ENCODE peak calls at places on chromosomes 2 and 18, in four cellular contexts. One of them, this sample, is unnamed.

GRCh38 chr2:10720983-10721343 is 467 bp upstream of the ATP6V1C2 start:
- DNase-seq in CD4-positive, alpha-beta T cell: no peak
- DNase-seq in neuronal stem cell: no peak
- DNase-seq in KG1: no peak
- DNase-seq in this sample: no peak

GRCh38 chr2:124704056-124704644 is 679.1 kb downstream of the CNTNAP5 start:
- DNase-seq in KG1: no peak
- DNase-seq in CD4-positive, alpha-beta T cell: no peak
- DNase-seq in neuronal stem cell: no peak
- DNase-seq in this sample: no peak

GRCh38 chr18:9380571-9381390 is 46.2 kb downstream of the TWSG1 start:
- DNase-seq in CD4-positive, alpha-beta T cell: no peak
- DNase-seq in KG1: no peak
- DNase-seq in neuronal stem cell: no peak
- DNase-seq in this sample: no peak

GRCh38 chr2:199485732-199486335 is 28.1 kb upstream of the SATB2 start:
- DNase-seq in neuronal stem cell: peak; percentile 47
- DNase-seq in KG1: no peak
- DNase-seq in CD4-positive, alpha-beta T cell: no peak
- DNase-seq in this sample: peak; percentile 63

GRCh38 chr2:191711621-191712020 is 33.7 kb downstream of the NABP1 start:
- DNase-seq in neuronal stem cell: no peak
- DNase-seq in KG1: no peak
- DNase-seq in CD4-positive, alpha-beta T cell: no peak
- DNase-seq in this sample: no peak

GRCh38 chr2:48600204-48600813 is 17.3 kb upstream of the GTF2A1L start:
- DNase-seq in CD4-positive, alpha-beta T cell: no peak
- DNase-seq in neuronal stem cell: peak; percentile 35
- DNase-seq in KG1: peak; percentile 16
- DNase-seq in this sample: peak; percentile 49

GRCh38 chr2:239750045-239750835 is 274.9 kb downstream of the NDUFA10 start:
- DNase-seq in KG1: no peak
- DNase-seq in CD4-positive, alpha-beta T cell: no peak
- DNase-seq in neuronal stem cell: no peak
- DNase-seq in this sample: no peak

GRCh38 chr2:187233811-187234210 is 214.2 kb downstream of the CALCRL start:
- DNase-seq in neuronal stem cell: no peak
- DNase-seq in KG1: no peak
- DNase-seq in CD4-positive, alpha-beta T cell: no peak
- DNase-seq in this sample: peak; percentile 9

GRCh38 chr2:138486347-138487198 is 15.0 kb upstream of the SPOPL start:
- DNase-seq in neuronal stem cell: no peak
- DNase-seq in KG1: no peak
- DNase-seq in CD4-positive, alpha-beta T cell: no peak
- DNase-seq in this sample: no peak

GRCh38 chr18:27656905-27657304 is 471.8 kb upstream of the CHST9 start:
- DNase-seq in neuronal stem cell: no peak
- DNase-seq in CD4-positive, alpha-beta T cell: no peak
- DNase-seq in KG1: no peak
- DNase-seq in this sample: no peak

GRCh38 chr18:64333584-64333983 is 184.7 kb upstream of the LINC00305 start:
- DNase-seq in neuronal stem cell: no peak
- DNase-seq in KG1: no peak
- DNase-seq in CD4-positive, alpha-beta T cell: no peak
- DNase-seq in this sample: no peak

GRCh38 chr18:47882641-47883040 is 47.8 kb downstream of the SMAD2 start:
- DNase-seq in KG1: no peak
- DNase-seq in CD4-positive, alpha-beta T cell: no peak
- DNase-seq in neuronal stem cell: no peak
- DNase-seq in this sample: peak; percentile 51

GRCh38 chr2:27855476-27855875 is 34.7 kb downstream of the RBKS start:
- DNase-seq in CD4-positive, alpha-beta T cell: no peak
- DNase-seq in neuronal stem cell: no peak
- DNase-seq in KG1: no peak
- DNase-seq in this sample: peak; percentile 70

GRCh38 chr2:232238108-232238507 is 140.4 kb upstream of the ALPP start:
- DNase-seq in CD4-positive, alpha-beta T cell: no peak
- DNase-seq in KG1: no peak
- DNase-seq in neuronal stem cell: no peak
- DNase-seq in this sample: no peak

GRCh38 chr18:11040823-11041712 is 108.3 kb downstream of the PIEZO2 start:
- DNase-seq in neuronal stem cell: peak; percentile 54
- DNase-seq in CD4-positive, alpha-beta T cell: no peak
- DNase-seq in KG1: peak; percentile 23
- DNase-seq in this sample: peak; percentile 64

GRCh38 chr2:240864475-240864874 is 4.1 kb upstream of the AGXT start:
- DNase-seq in KG1: no peak
- DNase-seq in CD4-positive, alpha-beta T cell: no peak
- DNase-seq in neuronal stem cell: no peak
- DNase-seq in this sample: no peak

GRCh38 chr2:156083707-156084494 is 248.6 kb downstream of the NR4A2 start:
- DNase-seq in CD4-positive, alpha-beta T cell: no peak
- DNase-seq in KG1: no peak
- DNase-seq in neuronal stem cell: no peak
- DNase-seq in this sample: no peak

GRCh38 chr2:190507135-190507534 is 27.4 kb downstream of the NEMP2 start:
- DNase-seq in CD4-positive, alpha-beta T cell: no peak
- DNase-seq in KG1: no peak
- DNase-seq in neuronal stem cell: no peak
- DNase-seq in this sample: no peak

GRCh38 chr2:64780041-64780440 is 126.3 kb upstream of the SERTAD2 start:
- DNase-seq in KG1: no peak
- DNase-seq in neuronal stem cell: no peak
- DNase-seq in CD4-positive, alpha-beta T cell: no peak
- DNase-seq in this sample: peak; percentile 28

GRCh38 chr2:460861-461260 is 173.0 kb upstream of the ALKAL2 start:
- DNase-seq in CD4-positive, alpha-beta T cell: peak; percentile 36
- DNase-seq in neuronal stem cell: no peak
- DNase-seq in KG1: peak; percentile 47
- DNase-seq in this sample: no peak

GRCh38 chr2:217331577-217332139 is 471.8 kb upstream of the TNP1 start:
- DNase-seq in CD4-positive, alpha-beta T cell: no peak
- DNase-seq in neuronal stem cell: peak; percentile 11
- DNase-seq in KG1: no peak
- DNase-seq in this sample: peak; percentile 94

GRCh38 chr2:78979380-78980238 is 45.9 kb upstream of the REG3G start:
- DNase-seq in neuronal stem cell: peak; percentile 76
- DNase-seq in CD4-positive, alpha-beta T cell: no peak
- DNase-seq in KG1: peak; percentile 27
- DNase-seq in this sample: no peak

GRCh38 chr2:235468978-235469694 is 24.7 kb upstream of the AGAP1 start:
- DNase-seq in neuronal stem cell: peak; percentile 8
- DNase-seq in CD4-positive, alpha-beta T cell: no peak
- DNase-seq in KG1: no peak
- DNase-seq in this sample: peak; percentile 81

GRCh38 chr2:86241611-86242010 is 42.4 kb downstream of the MRPL35 start:
- DNase-seq in neuronal stem cell: no peak
- DNase-seq in CD4-positive, alpha-beta T cell: no peak
- DNase-seq in KG1: no peak
- DNase-seq in this sample: no peak